ENCODE peak calls at places on chromosome 12, in five cellular contexts. K is Daoy, E is NCI-H1105 treated with DMSO at 0.1 percent for 48 hours, I is astrocyte of the spinal cord, U is NCI-H510A treated with DMSO at 0.1 percent for 48 hours. X is an unnamed sample.

GRCh38 chr12:88960213-88960878 is 380.1 kb upstream of the KITLG start:
- DNase-seq in K (peak; percentile 8), E (peak; percentile 36), I (peak; percentile 40), U (no peak), X (no peak)

GRCh38 chr12:26748741-26749431 is 84.1 kb downstream of the ITPR2 start:
- DNase-seq in K (peak; percentile 44), E (no peak), I (peak; percentile 89), U (no peak), X (no peak)

GRCh38 chr12:8033153-8034044 is 883 bp downstream of the FOXJ2 start:
- DNase-seq in K (peak; percentile 51), E (peak; percentile 35), I (peak; percentile 35), U (no peak), X (peak; percentile 62)

GRCh38 chr12:95715177-95715576 is 75.4 kb downstream of the NTN4 start:
- DNase-seq in K (no peak), E (no peak), I (no peak), U (no peak), X (no peak)

GRCh38 chr12:52278931-52279682 is 4.7 kb downstream of the KRT86 start:
- DNase-seq in K (peak; percentile 82), E (peak; percentile 41), I (peak; percentile 71), U (peak; percentile 77), X (peak; percentile 83)

GRCh38 chr12:121668750-121669524 is 517 bp downstream of the MORN3 start:
- DNase-seq in K (peak; percentile 53), E (no peak), I (no peak), U (no peak), X (peak; percentile 86)

GRCh38 chr12:65742481-65742971 is 81.8 kb upstream of the HMGA2 start:
- DNase-seq in K (peak; percentile 78), E (no peak), I (peak; percentile 65), U (no peak), X (peak; percentile 92)

GRCh38 chr12:14836336-14837210 is 6.8 kb downstream of the ART4 start:
- DNase-seq in K (peak; percentile 91), E (no peak), I (peak; percentile 82), U (no peak), X (no peak)

GRCh38 chr12:39685854-39686608 is 66.4 kb upstream of the ABCD2 start:
- DNase-seq in K (no peak), E (no peak), I (no peak), U (no peak), X (no peak)

GRCh38 chr12:57726151-57726883 is 12.2 kb downstream of the AGAP2 start:
- DNase-seq in K (peak; percentile 94), E (peak; percentile 61), I (peak; percentile 75), U (peak; percentile 91), X (peak; percentile 93)

GRCh38 chr12:93237235-93237915 is 140.3 kb upstream of the NUDT4 start:
- DNase-seq in K (no peak), E (no peak), I (no peak), U (no peak), X (no peak)

GRCh38 chr12:75613981-75614380 is 102.6 kb upstream of the KRR1 start:
- DNase-seq in K (no peak), E (no peak), I (no peak), U (no peak), X (no peak)

GRCh38 chr12:105292705-105293104 is 37.8 kb upstream of the C12orf75 start:
- DNase-seq in K (no peak), E (no peak), I (no peak), U (no peak), X (no peak)

GRCh38 chr12:95215925-95216324 is 1.3 kb downstream of the FGD6 start:
- DNase-seq in K (peak; percentile 37), E (peak; percentile 39), I (peak; percentile 76), U (peak; percentile 40), X (no peak)

GRCh38 chr12:14243941-14244340 is 121.5 kb upstream of the ATF7IP start:
- DNase-seq in K (no peak), E (no peak), I (no peak), U (no peak), X (no peak)

GRCh38 chr12:46264057-46264456 is 4.8 kb downstream of the SLC38A1 start:
- DNase-seq in K (no peak), E (no peak), I (no peak), U (no peak), X (no peak)

GRCh38 chr12:630656-631632 is 32.3 kb downstream of the NINJ2 start:
- DNase-seq in K (no peak), E (no peak), I (no peak), U (no peak), X (peak; percentile 22)

GRCh38 chr12:109555431-109556315 is 17.6 kb downstream of the MMAB start:
- DNase-seq in K (no peak), E (peak; percentile 52), I (no peak), U (no peak), X (no peak)

GRCh38 chr12:42698213-42698612 is 108.7 kb upstream of the PRICKLE1 start:
- DNase-seq in K (no peak), E (no peak), I (no peak), U (no peak), X (no peak)

GRCh38 chr12:106170285-106170684 is 31.5 kb upstream of the NUAK1 start:
- DNase-seq in K (peak; percentile 81), E (no peak), I (peak; percentile 63), U (no peak), X (no peak)

GRCh38 chr12:122563361-122563760 is 36.3 kb downstream of the KNTC1 start:
- DNase-seq in K (no peak), E (no peak), I (no peak), U (no peak), X (no peak)

GRCh38 chr12:39294712-39295111 is 148.2 kb downstream of the KIF21A start:
- DNase-seq in K (no peak), E (no peak), I (no peak), U (no peak), X (no peak)

GRCh38 chr12:132218915-132219314 is 74.7 kb downstream of the NOC4L start:
- DNase-seq in K (no peak), E (peak; percentile 73), I (no peak), U (no peak), X (peak; percentile 68)

GRCh38 chr12:66045506-66045905 is 85.0 kb downstream of the LLPH start:
- DNase-seq in K (no peak), E (no peak), I (no peak), U (no peak), X (no peak)

GRCh38 chr12:53251477-53252348 is 16.4 kb upstream of the ESPL1 start:
- DNase-seq in K (peak; percentile 87), E (peak; percentile 40), I (peak; percentile 74), U (peak; percentile 68), X (peak; percentile 96)

GRCh38 chr12:65279387-65280112 is 1.1 kb downstream of the MSRB3 start:
- DNase-seq in K (no peak), E (no peak), I (peak; percentile 40), U (no peak), X (no peak)

GRCh38 chr12:58420496-58420895 is 479.1 kb downstream of the ATP23 start:
- DNase-seq in K (peak; percentile 74), E (no peak), I (peak; percentile 47), U (no peak), X (no peak)